ENCODE peak calls at places on chromosomes 4 and X, in five cellular contexts. E is lower leg skin, P is mesothelial cell of epicardium, F is AG09309, N is brain microvascular endothelial cell. Y is an unnamed sample.

GRCh38 chr4:7104366-7105031 is 36.6 kb upstream of the GRPEL1 start:
- DNase-seq in E (no peak), P (no peak), F (no peak), N (no peak), Y (no peak)

GRCh38 chrX:10726647-10727046 is 106.3 kb upstream of the MID1 start:
- DNase-seq in E (no peak), P (no peak), F (peak), N (peak), Y (no peak)

GRCh38 chr4:27176881-27177280 is 316.2 kb downstream of the STIM2 start:
- DNase-seq in E (no peak), P (no peak), F (no peak), N (no peak), Y (no peak)

GRCh38 chr4:153676984-153677383 is 7.1 kb upstream of the TLR2 start:
- DNase-seq in E (no peak), P (no peak), F (peak), N (peak), Y (no peak)

GRCh38 chr4:159698336-159698735 is 595.5 kb downstream of the RAPGEF2 start:
- DNase-seq in E (no peak), P (no peak), F (no peak), N (no peak), Y (no peak)

GRCh38 chr4:77026322-77026704 is 49.5 kb downstream of the CCNI start:
- DNase-seq in E (no peak), P (no peak), F (no peak), N (no peak), Y (no peak)

GRCh38 chrX:118627084-118627758 is 100.2 kb upstream of the IL13RA1 start:
- DNase-seq in E (no peak), P (no peak), F (no peak), N (no peak), Y (peak)

GRCh38 chr4:56613101-56613862 is 67.8 kb downstream of the HOPX start:
- DNase-seq in E (peak), P (no peak), F (peak), N (peak), Y (no peak)

GRCh38 chr4:112910109-112910736 is 139.2 kb upstream of the ANK2 start:
- DNase-seq in E (no peak), P (no peak), F (peak), N (peak), Y (no peak)

GRCh38 chr4:108527729-108528128 is 92.6 kb upstream of the RPL34 start:
- DNase-seq in E (no peak), P (no peak), F (no peak), N (no peak), Y (no peak)

GRCh38 chr4:89113415-89113814 is 2.1 kb downstream of the TIGD2 start:
- DNase-seq in E (no peak), P (no peak), F (no peak), N (no peak), Y (no peak)

GRCh38 chr4:156956359-156956758 is 15.2 kb downstream of the PDGFC start:
- DNase-seq in E (no peak), P (no peak), F (no peak), N (no peak), Y (peak)

GRCh38 chr4:115145393-115146160 is 32.2 kb upstream of the NDST4 start:
- DNase-seq in E (no peak), P (no peak), F (no peak), N (no peak), Y (no peak)

GRCh38 chr4:40515398-40516293 is 114.0 kb downstream of the RBM47 start:
- DNase-seq in E (no peak), P (no peak), F (no peak), N (no peak), Y (peak)

GRCh38 chr4:82561745-82562552 is at the start of gene TMEM150C:
- DNase-seq in E (no peak), P (peak), F (no peak), N (no peak), Y (peak)

GRCh38 chr4:128384765-128385164 is 97.2 kb upstream of the PGRMC2 start:
- DNase-seq in E (no peak), P (no peak), F (no peak), N (no peak), Y (no peak)

GRCh38 chr4:128386761-128387599 is 99.4 kb upstream of the PGRMC2 start:
- DNase-seq in E (peak), P (no peak), F (peak), N (peak), Y (peak)

GRCh38 chr4:128385199-128385598 is 97.6 kb upstream of the PGRMC2 start:
- DNase-seq in E (no peak), P (no peak), F (no peak), N (no peak), Y (no peak)

GRCh38 chr4:128384091-128384520 is 96.5 kb upstream of the PGRMC2 start:
- DNase-seq in E (no peak), P (no peak), F (peak), N (peak), Y (no peak)

GRCh38 chr4:128385683-128386304 is 98.2 kb upstream of the PGRMC2 start:
- DNase-seq in E (peak), P (no peak), F (no peak), N (peak), Y (no peak)
- TF ChIP-seq CTCF in E (no peak), P (no peak), F (no peak), N (peak), Y (no peak)

GRCh38 chr4:1411436-1412375 is 5.5 kb upstream of the NKX1-1 start:
- DNase-seq in E (no peak), P (no peak), F (no peak), N (no peak), Y (no peak)
- TF ChIP-seq CTCF in E (no peak), P (no peak), F (no peak), N (peak), Y (no peak)

GRCh38 chr4:36411338-36411737 is 129.9 kb downstream of the DTHD1 start:
- DNase-seq in E (no peak), P (no peak), F (no peak), N (no peak), Y (no peak)

GRCh38 chr4:36420111-36420679 is 138.8 kb downstream of the DTHD1 start:
- DNase-seq in E (no peak), P (no peak), F (no peak), N (no peak), Y (no peak)

GRCh38 chr4:36414248-36414647 is 132.8 kb downstream of the DTHD1 start:
- DNase-seq in E (no peak), P (no peak), F (no peak), N (no peak), Y (no peak)
- TF ChIP-seq CTCF in E (no peak), P (peak), F (no peak), N (no peak), Y (peak)

GRCh38 chrX:112148397-112148796 is 65.8 kb upstream of the TRPC5 start:
- DNase-seq in E (no peak), P (no peak), F (no peak), N (no peak), Y (no peak)

DNA sequence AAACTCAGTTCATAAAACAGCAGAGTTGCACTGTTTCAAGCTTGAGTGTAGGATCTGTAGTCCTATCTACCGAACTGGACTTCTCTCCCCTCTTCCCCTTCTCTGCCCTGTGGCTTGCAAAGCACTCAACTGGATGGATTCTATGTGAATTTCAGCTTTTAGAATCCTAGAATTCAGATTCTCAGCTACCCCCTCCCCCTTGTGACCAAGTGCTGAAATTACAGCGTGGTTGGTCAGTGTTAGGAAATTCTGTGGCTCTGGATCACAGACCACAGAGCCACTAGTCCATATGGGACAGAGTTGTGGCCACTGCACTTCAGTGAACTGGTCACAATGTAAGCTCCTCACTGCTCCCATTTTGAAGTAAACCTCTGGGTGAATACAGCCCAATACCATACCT is 64.6 kb upstream of the TRPC5 start:
- DNase-seq in E (no peak), P (no peak), F (no peak), N (no peak), Y (peak)
- TF ChIP-seq CTCF in E (no peak), P (peak), F (peak), N (peak), Y (no peak)